ENCODE peak calls at places on chromosomes 2 and 18, in five cellular contexts. H is heart right ventricle, T is astrocyte, B is cardiac muscle cell, P is fibroblast of lung. E is an unnamed sample.

GRCh38 chr2:73068147-73068546 is 3.4 kb downstream of the SFXN5 start:
- DNase-seq in H (no peak), T (no peak), B (no peak), P (no peak), E (no peak)

GRCh38 chr2:106030287-106031268 is 163.5 kb downstream of the UXS1 start:
- DNase-seq in H (peak; percentile 76), T (peak; percentile 68), B (peak; percentile 7), P (peak; percentile 77), E (no peak)

GRCh38 chr2:207513577-207514257 is 16.0 kb upstream of the CREB1 start:
- DNase-seq in H (no peak), T (peak; percentile 99), B (no peak), P (peak; percentile 99), E (no peak)

GRCh38 chr2:235468978-235469694 is 24.7 kb upstream of the AGAP1 start:
- DNase-seq in H (peak; percentile 37), T (peak; percentile 81), B (no peak), P (peak; percentile 86), E (peak; percentile 79)

GRCh38 chr2:232113821-232114220 is 152.3 kb downstream of the DIS3L2 start:
- DNase-seq in H (no peak), T (peak; percentile 66), B (no peak), P (peak; percentile 71), E (no peak)

GRCh38 chr2:96906719-96907404 is 37.0 kb upstream of the SEMA4C start:
- DNase-seq in H (peak; percentile 74), T (no peak), B (no peak), P (no peak), E (peak; percentile 46)

GRCh38 chr2:122028371-122029102 is 273.1 kb downstream of the TSN start:
- DNase-seq in H (no peak), T (peak; percentile 92), B (no peak), P (peak; percentile 94), E (no peak)

GRCh38 chr2:118185210-118186109 is 97.2 kb downstream of the INSIG2 start:
- DNase-seq in H (peak; percentile 39), T (peak; percentile 21), B (peak; percentile 76), P (peak; percentile 53), E (peak; percentile 58)

GRCh38 chr2:97796465-97797126 is 83.2 kb downstream of the ZAP70 start:
- DNase-seq in H (no peak), T (no peak), B (no peak), P (no peak), E (no peak)

GRCh38 chr2:174771631-174772491 is 7.6 kb upstream of the CHRNA1 start:
- DNase-seq in H (peak; percentile 83), T (peak; percentile 73), B (peak; percentile 92), P (peak; percentile 77), E (peak; percentile 87)

GRCh38 chr2:236047886-236048540 is 120.2 kb downstream of the GBX2 start:
- DNase-seq in H (no peak), T (no peak), B (no peak), P (no peak), E (no peak)

GRCh38 chr2:135052997-135053474 is 944 bp downstream of the RAB3GAP1 start:
- DNase-seq in H (no peak), T (peak; percentile 4), B (no peak), P (peak; percentile 11), E (no peak)

GRCh38 chr2:128405981-128406601 is 87.4 kb upstream of the HS6ST1 start:
- DNase-seq in H (no peak), T (no peak), B (no peak), P (no peak), E (peak; percentile 12)

GRCh38 chr2:223053431-223054192 is 1.6 kb downstream of the KCNE4 start:
- DNase-seq in H (no peak), T (no peak), B (no peak), P (no peak), E (no peak)
- H3K27ac ChIP-seq in H (peak overlapping the region; percentile 79), T (peak overlapping the region; percentile 79), B (no peak overlapping the region), P (peak overlapping the region; percentile 88), E (no peak overlapping the region)

GRCh38 chr2:108896741-108897140 is 92.3 kb downstream of the EDAR start:
- DNase-seq in H (no peak), T (no peak), B (no peak), P (no peak), E (no peak)
- H3K27ac ChIP-seq in H (no peak overlapping the region), T (no peak overlapping the region), B (no peak overlapping the region), P (no peak overlapping the region), E (no peak overlapping the region)

GRCh38 chr18:9066358-9066757 is 36.1 kb upstream of the NDUFV2 start:
- DNase-seq in H (no peak), T (no peak), B (no peak), P (no peak), E (no peak)
- H3K27ac ChIP-seq in H (no peak overlapping the region), T (no peak overlapping the region), B (no peak overlapping the region), P (no peak overlapping the region), E (no peak overlapping the region)

DNA sequence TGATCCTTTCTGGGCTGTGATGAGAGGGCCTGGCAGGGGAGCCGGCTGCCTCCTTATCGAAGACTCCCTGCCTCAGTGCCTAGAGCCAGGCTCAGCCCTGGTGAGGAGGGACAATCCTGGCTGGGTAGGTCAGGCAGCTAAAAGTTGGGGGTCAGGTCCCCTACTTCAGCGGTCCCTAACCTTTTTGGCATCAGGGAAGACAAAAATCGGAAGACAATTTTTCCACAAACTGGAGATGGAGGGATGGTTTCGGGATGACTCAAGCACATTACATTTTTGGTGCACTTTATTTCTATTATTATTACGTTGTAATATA is 53.1 kb downstream of the HS1BP3 start:
- DNase-seq in H (no peak), T (no peak), B (no peak), P (no peak), E (peak; percentile 17)
- H3K27ac ChIP-seq in H (peak overlapping the region; percentile 84), T (no peak overlapping the region), B (no peak overlapping the region), P (peak overlapping the region; percentile 27), E (peak overlapping the region; percentile 84)

GRCh38 chr2:195413422-195413821 is 243.6 kb upstream of the SLC39A10 start:
- DNase-seq in H (no peak), T (peak; percentile 66), B (no peak), P (peak; percentile 77), E (no peak)
- H3K27ac ChIP-seq in H (no peak overlapping the region), T (no peak overlapping the region), B (no peak overlapping the region), P (no peak overlapping the region), E (no peak overlapping the region)

GRCh38 chr2:36586672-36587071 is 11.3 kb downstream of the FEZ2 start:
- DNase-seq in H (no peak), T (no peak), B (no peak), P (no peak), E (no peak)
- H3K27ac ChIP-seq in H (no peak overlapping the region), T (no peak overlapping the region), B (no peak overlapping the region), P (no peak overlapping the region), E (no peak overlapping the region)

DNA sequence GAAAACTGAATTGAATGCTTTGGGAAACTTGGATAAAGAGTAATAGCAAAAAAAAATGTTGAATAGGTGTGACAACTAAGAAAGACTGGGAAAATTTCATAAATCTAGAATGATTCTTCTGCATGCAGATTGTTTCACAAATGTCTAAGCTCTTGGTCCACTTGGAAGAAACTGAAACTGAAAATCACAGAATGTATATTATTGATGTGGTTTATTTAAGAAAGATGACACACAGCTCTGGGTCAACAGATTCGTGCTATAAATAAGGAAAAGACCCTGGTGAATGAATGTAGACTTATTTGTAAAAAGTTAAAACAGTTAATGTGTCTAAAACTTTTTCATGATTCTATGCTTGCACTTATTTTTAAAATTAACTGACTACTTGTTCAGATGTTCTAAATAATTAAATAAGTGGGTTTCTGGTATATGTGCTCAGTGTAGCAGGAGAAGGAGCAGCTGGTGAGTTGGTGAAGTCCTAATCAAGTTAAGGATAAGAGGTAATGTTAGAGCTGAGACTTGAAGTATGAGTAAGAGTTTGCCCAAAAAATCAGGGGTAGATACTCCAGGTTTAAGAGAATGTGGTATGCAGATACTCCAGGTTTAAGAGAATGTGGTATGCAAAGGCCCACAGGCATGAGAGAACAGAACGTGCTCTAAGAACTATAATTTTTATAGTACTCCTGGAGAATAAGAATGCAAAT is 24.5 kb downstream of the UGP2 start:
- DNase-seq in H (no peak), T (no peak), B (no peak), P (no peak), E (no peak)
- H3K27ac ChIP-seq in H (no peak overlapping the region), T (no peak overlapping the region), B (peak overlapping the region; percentile 12), P (no peak overlapping the region), E (no peak overlapping the region)

DNA sequence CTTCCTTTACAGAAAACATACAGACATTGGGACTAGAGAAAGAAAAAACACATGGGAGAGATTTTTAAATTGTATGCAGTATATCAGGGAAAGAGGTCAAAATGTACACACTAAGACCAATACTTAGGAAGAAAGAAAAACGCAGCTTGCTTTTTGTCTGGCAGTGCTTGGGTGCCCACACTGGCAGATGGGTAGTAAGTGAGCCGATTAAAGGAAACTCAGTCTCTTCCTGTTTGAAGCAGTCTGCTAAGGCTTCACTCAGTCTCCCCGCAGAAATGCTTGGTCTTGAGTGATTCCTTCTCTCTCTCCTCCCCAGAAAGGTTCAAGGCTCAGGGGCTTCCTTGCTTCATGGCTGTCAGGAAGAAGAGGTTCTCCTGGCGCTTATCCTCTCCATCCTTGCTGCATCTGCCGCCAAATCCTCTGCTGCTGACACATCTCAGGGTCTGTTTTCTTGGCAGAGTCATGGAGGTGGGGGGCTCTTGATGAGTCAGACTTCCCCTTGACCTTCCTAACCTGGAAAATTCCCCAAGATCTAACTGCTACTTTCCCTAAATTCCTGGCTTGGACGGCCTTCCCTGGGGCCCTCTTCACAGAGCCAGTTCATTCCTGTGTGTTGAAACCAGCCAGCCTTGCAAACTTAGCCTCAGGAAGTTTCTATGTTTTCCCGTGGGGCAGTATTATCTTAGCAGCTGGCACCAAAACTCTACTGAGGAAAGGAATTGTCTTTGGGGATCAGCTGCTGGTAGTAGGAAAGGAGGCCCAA is 10.5 kb upstream of the TMSB10 start:
- DNase-seq in H (no peak), T (peak; percentile 51), B (no peak), P (peak; percentile 64), E (no peak)
- H3K27ac ChIP-seq in H (no peak overlapping the region), T (peak overlapping the region; percentile 31), B (no peak overlapping the region), P (no peak overlapping the region), E (no peak overlapping the region)

GRCh38 chr2:74387346-74387745 is 7.2 kb upstream of the DCTN1 start:
- DNase-seq in H (no peak), T (peak; percentile 45), B (no peak), P (peak; percentile 57), E (no peak)
- H3K27ac ChIP-seq in H (peak overlapping the region; percentile 51), T (no peak overlapping the region), B (no peak overlapping the region), P (no peak overlapping the region), E (no peak overlapping the region)

E was measured in adrenal gland.